ENCODE peak calls at places on chromosome 6, in seven cellular contexts. One of them, this sample, is unnamed. For H3K27me3 and H3K36me3, the result is how much of the 10 kb centered on the place peaks cover.

GRCh38 chr6:121549741-121550140 is 114.3 kb downstream of the GJA1 start:
- DNase-seq in CD8-positive, alpha-beta memory T cell: no peak
- DNase-seq in prostate gland: no peak
- DNase-seq in heart right ventricle: no peak
- DNase-seq in transverse colon: no peak
- DNase-seq in spleen: no peak
- DNase-seq in fibroblast of lung: peak
- DNase-seq in this sample: peak

GRCh38 chr6:33797635-33798342 is 6.0 kb downstream of the MLN start:
- DNase-seq in CD8-positive, alpha-beta memory T cell: no peak
- DNase-seq in prostate gland: no peak
- DNase-seq in heart right ventricle: no peak
- DNase-seq in transverse colon: no peak
- DNase-seq in spleen: no peak
- DNase-seq in fibroblast of lung: no peak
- DNase-seq in this sample: no peak

GRCh38 chr6:39568896-39569295 is 156.3 kb downstream of the KIF6 start:
- DNase-seq in CD8-positive, alpha-beta memory T cell: no peak
- DNase-seq in prostate gland: no peak
- DNase-seq in heart right ventricle: no peak
- DNase-seq in transverse colon: no peak
- DNase-seq in spleen: no peak
- DNase-seq in fibroblast of lung: peak
- DNase-seq in this sample: no peak

GRCh38 chr6:154297210-154297609 is 59.4 kb downstream of the IPCEF1 start:
- DNase-seq in CD8-positive, alpha-beta memory T cell: no peak
- DNase-seq in prostate gland: no peak
- DNase-seq in heart right ventricle: no peak
- DNase-seq in transverse colon: no peak
- DNase-seq in spleen: no peak
- DNase-seq in fibroblast of lung: no peak
- DNase-seq in this sample: no peak

GRCh38 chr6:122681715-122682114 is 71.5 kb downstream of the PKIB start:
- DNase-seq in CD8-positive, alpha-beta memory T cell: no peak
- DNase-seq in prostate gland: no peak
- DNase-seq in heart right ventricle: no peak
- DNase-seq in transverse colon: no peak
- DNase-seq in spleen: no peak
- DNase-seq in fibroblast of lung: no peak
- DNase-seq in this sample: no peak

GRCh38 chr6:150143521-150144293 is 863 bp downstream of the PPP1R14C start:
- DNase-seq in CD8-positive, alpha-beta memory T cell: no peak
- DNase-seq in prostate gland: no peak
- DNase-seq in heart right ventricle: peak
- DNase-seq in transverse colon: peak
- DNase-seq in spleen: no peak
- DNase-seq in fibroblast of lung: no peak
- DNase-seq in this sample: no peak

GRCh38 chr6:32188381-32189081 is 1.5 kb downstream of the PBX2 start:
- DNase-seq in CD8-positive, alpha-beta memory T cell: peak
- DNase-seq in prostate gland: no peak
- DNase-seq in heart right ventricle: no peak
- DNase-seq in transverse colon: no peak
- DNase-seq in spleen: no peak
- DNase-seq in fibroblast of lung: peak
- DNase-seq in this sample: no peak

GRCh38 chr6:86142326-86142725 is 499.6 kb upstream of the SYNCRIP start:
- DNase-seq in CD8-positive, alpha-beta memory T cell: no peak
- DNase-seq in prostate gland: no peak
- DNase-seq in heart right ventricle: no peak
- DNase-seq in transverse colon: no peak
- DNase-seq in spleen: no peak
- DNase-seq in fibroblast of lung: no peak
- DNase-seq in this sample: no peak

GRCh38 chr6:131213501-131213990 is 78.3 kb downstream of the AKAP7 start:
- DNase-seq in CD8-positive, alpha-beta memory T cell: no peak
- DNase-seq in prostate gland: no peak
- DNase-seq in heart right ventricle: no peak
- DNase-seq in transverse colon: no peak
- DNase-seq in spleen: no peak
- DNase-seq in fibroblast of lung: peak
- DNase-seq in this sample: peak

GRCh38 chr6:51459958-51460357 is 627.5 kb downstream of the PKHD1 start:
- DNase-seq in CD8-positive, alpha-beta memory T cell: no peak
- DNase-seq in prostate gland: no peak
- DNase-seq in heart right ventricle: no peak
- DNase-seq in transverse colon: no peak
- DNase-seq in spleen: no peak
- DNase-seq in fibroblast of lung: no peak
- DNase-seq in this sample: no peak

GRCh38 chr6:127641905-127642304 is 64.9 kb downstream of the C6orf58 start:
- DNase-seq in CD8-positive, alpha-beta memory T cell: no peak
- DNase-seq in prostate gland: no peak
- DNase-seq in heart right ventricle: no peak
- DNase-seq in transverse colon: no peak
- DNase-seq in spleen: no peak
- DNase-seq in fibroblast of lung: peak
- DNase-seq in this sample: peak

GRCh38 chr6:143027058-143027457 is 33.6 kb upstream of the AIG1 start:
- DNase-seq in CD8-positive, alpha-beta memory T cell: peak
- DNase-seq in prostate gland: peak
- DNase-seq in heart right ventricle: peak
- DNase-seq in transverse colon: peak
- DNase-seq in spleen: peak
- DNase-seq in fibroblast of lung: peak
- DNase-seq in this sample: no peak

GRCh38 chr6:138734585-138734984 is 39.0 kb upstream of the CCDC28A start:
- DNase-seq in CD8-positive, alpha-beta memory T cell: no peak
- DNase-seq in prostate gland: no peak
- DNase-seq in heart right ventricle: no peak
- DNase-seq in transverse colon: no peak
- DNase-seq in spleen: no peak
- DNase-seq in fibroblast of lung: no peak
- DNase-seq in this sample: no peak

GRCh38 chr6:77178821-77179220 is 284.5 kb downstream of the HTR1B start:
- DNase-seq in CD8-positive, alpha-beta memory T cell: no peak
- DNase-seq in prostate gland: no peak
- DNase-seq in heart right ventricle: no peak
- DNase-seq in transverse colon: no peak
- DNase-seq in spleen: no peak
- DNase-seq in fibroblast of lung: no peak
- DNase-seq in this sample: peak

GRCh38 chr6:145151624-145152023 is 583.7 kb downstream of the EPM2A start:
- DNase-seq in CD8-positive, alpha-beta memory T cell: no peak
- DNase-seq in prostate gland: no peak
- DNase-seq in heart right ventricle: no peak
- DNase-seq in transverse colon: no peak
- DNase-seq in spleen: no peak
- DNase-seq in fibroblast of lung: no peak
- DNase-seq in this sample: no peak

GRCh38 chr6:140960566-140960965 is 1172.2 kb upstream of the GJE1 start:
- DNase-seq in CD8-positive, alpha-beta memory T cell: no peak
- DNase-seq in prostate gland: no peak
- DNase-seq in heart right ventricle: no peak
- DNase-seq in transverse colon: no peak
- DNase-seq in spleen: no peak
- DNase-seq in fibroblast of lung: peak
- DNase-seq in this sample: no peak

GRCh38 chr6:28207244-28208179 is 17.6 kb upstream of the ZSCAN9 start:
- DNase-seq in CD8-positive, alpha-beta memory T cell: no peak
- DNase-seq in prostate gland: no peak
- DNase-seq in heart right ventricle: peak
- DNase-seq in transverse colon: peak
- DNase-seq in spleen: peak
- DNase-seq in fibroblast of lung: peak
- DNase-seq in this sample: peak

GRCh38 chr6:143634486-143634885 is 43.3 kb upstream of the PHACTR2 start:
- DNase-seq in CD8-positive, alpha-beta memory T cell: no peak
- DNase-seq in prostate gland: no peak
- DNase-seq in heart right ventricle: no peak
- DNase-seq in transverse colon: no peak
- DNase-seq in spleen: no peak
- DNase-seq in fibroblast of lung: no peak
- DNase-seq in this sample: no peak

GRCh38 chr6:143970827-143971226 is 37.2 kb downstream of the PLAGL1 start:
- DNase-seq in CD8-positive, alpha-beta memory T cell: no peak
- DNase-seq in prostate gland: no peak
- DNase-seq in heart right ventricle: no peak
- DNase-seq in transverse colon: no peak
- DNase-seq in spleen: no peak
- DNase-seq in fibroblast of lung: peak
- DNase-seq in this sample: no peak

GRCh38 chr6:144008501-144009245 is 614 bp upstream of the PLAGL1 start:
- DNase-seq in CD8-positive, alpha-beta memory T cell: no peak
- DNase-seq in prostate gland: no peak
- DNase-seq in heart right ventricle: no peak
- DNase-seq in transverse colon: peak
- DNase-seq in spleen: no peak
- DNase-seq in fibroblast of lung: no peak
- DNase-seq in this sample: no peak

GRCh38 chr6:112931835-112932234 is 584.7 kb downstream of the RFPL4B start:
- DNase-seq in CD8-positive, alpha-beta memory T cell: no peak
- DNase-seq in prostate gland: no peak
- DNase-seq in heart right ventricle: no peak
- DNase-seq in transverse colon: no peak
- DNase-seq in spleen: no peak
- DNase-seq in fibroblast of lung: peak
- DNase-seq in this sample: no peak

GRCh38 chr6:52000064-52000463 is 87.3 kb downstream of the PKHD1 start:
- DNase-seq in CD8-positive, alpha-beta memory T cell: no peak
- DNase-seq in prostate gland: no peak
- DNase-seq in heart right ventricle: no peak
- DNase-seq in transverse colon: no peak
- DNase-seq in spleen: no peak
- DNase-seq in fibroblast of lung: no peak
- DNase-seq in this sample: no peak

GRCh38 chr6:15841937-15842698 is 179.3 kb upstream of the DTNBP1 start:
- DNase-seq in CD8-positive, alpha-beta memory T cell: no peak
- DNase-seq in prostate gland: no peak
- DNase-seq in heart right ventricle: no peak
- DNase-seq in transverse colon: no peak
- DNase-seq in spleen: no peak
- DNase-seq in fibroblast of lung: peak
- DNase-seq in this sample: no peak

GRCh38 chr6:116922853-116923548 is 46.0 kb downstream of the RFX6 start:
- DNase-seq in CD8-positive, alpha-beta memory T cell: no peak
- DNase-seq in prostate gland: no peak
- DNase-seq in heart right ventricle: no peak
- DNase-seq in transverse colon: no peak
- DNase-seq in spleen: no peak
- DNase-seq in fibroblast of lung: no peak
- DNase-seq in this sample: no peak

GRCh38 chr6:116924245-116924644 is 47.2 kb downstream of the RFX6 start:
- DNase-seq in CD8-positive, alpha-beta memory T cell: no peak
- DNase-seq in prostate gland: no peak
- DNase-seq in heart right ventricle: no peak
- DNase-seq in transverse colon: no peak
- DNase-seq in spleen: no peak
- DNase-seq in fibroblast of lung: no peak
- DNase-seq in this sample: no peak

GRCh38 chr6:116928667-116929066 is 51.6 kb downstream of the RFX6 start:
- DNase-seq in CD8-positive, alpha-beta memory T cell: no peak
- DNase-seq in prostate gland: no peak
- DNase-seq in heart right ventricle: no peak
- DNase-seq in transverse colon: no peak
- DNase-seq in spleen: no peak
- DNase-seq in fibroblast of lung: no peak
- DNase-seq in this sample: no peak

GRCh38 chr6:116929825-116930224 is 52.8 kb downstream of the RFX6 start:
- DNase-seq in CD8-positive, alpha-beta memory T cell: no peak
- DNase-seq in prostate gland: no peak
- DNase-seq in heart right ventricle: no peak
- DNase-seq in transverse colon: no peak
- DNase-seq in spleen: no peak
- DNase-seq in fibroblast of lung: no peak
- DNase-seq in this sample: no peak

GRCh38 chr6:116925088-116925794 is 48.2 kb downstream of the RFX6 start:
- DNase-seq in CD8-positive, alpha-beta memory T cell: no peak
- DNase-seq in prostate gland: no peak
- DNase-seq in heart right ventricle: no peak
- DNase-seq in transverse colon: no peak
- DNase-seq in spleen: no peak
- DNase-seq in fibroblast of lung: no peak
- DNase-seq in this sample: no peak
- H3K4me3 ChIP-seq in CD8-positive, alpha-beta memory T cell: no peak
- H3K4me3 ChIP-seq in prostate gland: no peak
- H3K4me3 ChIP-seq in heart right ventricle: no peak
- H3K4me3 ChIP-seq in transverse colon: no peak
- H3K4me3 ChIP-seq in spleen: no peak
- H3K4me3 ChIP-seq in fibroblast of lung: no peak
- H3K4me3 ChIP-seq in this sample: no peak

DNA sequence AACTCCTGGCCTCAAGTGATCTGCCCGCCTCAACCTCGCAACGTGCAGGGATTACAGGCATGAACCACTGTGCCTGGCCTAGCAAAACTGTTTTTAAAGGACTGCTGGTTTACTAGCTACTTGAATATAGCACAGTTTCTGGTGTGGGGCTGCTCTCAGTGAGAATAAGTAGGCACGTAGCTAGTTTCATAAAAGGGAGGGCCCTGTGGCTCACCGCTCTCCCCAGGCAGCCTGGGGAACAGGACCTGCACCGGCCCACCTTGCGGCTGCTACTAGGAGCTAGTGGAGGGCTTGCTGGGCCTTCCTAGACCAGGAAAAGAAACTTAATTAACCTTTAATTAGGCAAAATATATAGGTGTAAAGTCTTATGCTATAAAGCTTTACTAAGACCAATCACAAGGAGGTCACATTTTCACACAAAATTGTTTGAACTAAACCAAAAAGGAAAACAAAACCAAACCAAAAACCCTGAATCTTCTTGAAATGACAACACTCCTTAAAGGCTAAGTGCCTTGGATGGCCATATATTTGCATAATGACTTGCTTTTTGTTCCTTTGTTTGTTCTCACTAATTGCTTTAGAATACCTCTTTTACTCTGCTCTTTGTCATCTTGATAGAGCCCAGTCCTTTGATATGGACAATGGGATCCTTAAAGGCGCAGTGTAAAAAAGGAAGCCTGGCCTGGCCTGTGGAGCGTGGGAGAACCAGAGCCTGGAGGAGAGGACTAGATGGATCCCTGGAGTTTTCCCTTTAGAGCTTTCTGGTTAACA is 69.5 kb upstream of the SAMD5 start:
- DNase-seq in CD8-positive, alpha-beta memory T cell: no peak
- DNase-seq in prostate gland: no peak
- DNase-seq in heart right ventricle: no peak
- DNase-seq in transverse colon: no peak
- DNase-seq in spleen: no peak
- DNase-seq in fibroblast of lung: no peak
- DNase-seq in this sample: no peak
- H3K27me3 ChIP-seq in CD8-positive, alpha-beta memory T cell: under half
- H3K27me3 ChIP-seq in prostate gland: under half
- H3K27me3 ChIP-seq in heart right ventricle: under half
- H3K27me3 ChIP-seq in transverse colon: under half
- H3K27me3 ChIP-seq in spleen: under half
- H3K27me3 ChIP-seq in fibroblast of lung: under half
- H3K27me3 ChIP-seq in this sample: under half

GRCh38 chr6:167907837-167908681 is 81.3 kb downstream of the AFDN start:
- DNase-seq in CD8-positive, alpha-beta memory T cell: no peak
- DNase-seq in prostate gland: peak
- DNase-seq in heart right ventricle: no peak
- DNase-seq in transverse colon: peak
- DNase-seq in spleen: no peak
- DNase-seq in fibroblast of lung: peak
- DNase-seq in this sample: no peak
- H3K36me3 ChIP-seq in CD8-positive, alpha-beta memory T cell: under half
- H3K36me3 ChIP-seq in prostate gland: under half
- H3K36me3 ChIP-seq in heart right ventricle: under half
- H3K36me3 ChIP-seq in transverse colon: under half
- H3K36me3 ChIP-seq in spleen: under half
- H3K36me3 ChIP-seq in fibroblast of lung: under half
- H3K36me3 ChIP-seq in this sample: under half

GRCh38 chr6:47655719-47656595 is 42.4 kb upstream of the ADGRF4 start:
- DNase-seq in CD8-positive, alpha-beta memory T cell: peak
- DNase-seq in prostate gland: no peak
- DNase-seq in heart right ventricle: peak
- DNase-seq in transverse colon: peak
- DNase-seq in spleen: no peak
- DNase-seq in fibroblast of lung: peak
- DNase-seq in this sample: peak
- H3K4me3 ChIP-seq in CD8-positive, alpha-beta memory T cell: no peak
- H3K4me3 ChIP-seq in prostate gland: no peak
- H3K4me3 ChIP-seq in heart right ventricle: no peak
- H3K4me3 ChIP-seq in transverse colon: no peak
- H3K4me3 ChIP-seq in spleen: no peak
- H3K4me3 ChIP-seq in fibroblast of lung: no peak
- H3K4me3 ChIP-seq in this sample: no peak

This sample was measured in MG63.